ENCODE peak calls at places on chromosomes 11 and 22, in ten cellular contexts. O is psoas muscle; C is stimulated activated CD8-positive, alpha-beta memory T cell treated with anti-CD3 and anti-CD28 coated beads, Interleukin-4, amount 100 ng/mL, for 48 hours; B is nephron progenitor cell; Q is HepG2; I is A549; X is NCI-H1417; K is caudate nucleus; N is RWPE1; H is left colon. Y is an unnamed sample.

GRCh38 chr11:456533-456932 is 6.5 kb downstream of the PTDSS2 start:
- DNase-seq in C (peak), Q (no peak), O (peak), I (no peak), N (no peak), K (no peak), X (no peak), H (no peak), B (no peak), Y (no peak)

GRCh38 chr22:48188211-48188845 is 1425.9 kb downstream of the TBC1D22A start:
- DNase-seq in I (peak), K (no peak), H (no peak), X (no peak), C (peak), N (no peak), Q (no peak), B (no peak), O (no peak), Y (no peak)

GRCh38 chr22:48431536-48432315 is 1395.9 kb downstream of the BRD1 start:
- DNase-seq in Q (no peak), B (no peak), X (no peak), O (no peak), K (no peak), N (no peak), C (no peak), H (no peak), I (no peak), Y (no peak)

GRCh38 chr11:58525037-58525614 is 17.2 kb upstream of the OR5B21 start:
- DNase-seq in H (no peak), K (no peak), B (no peak), N (no peak), C (peak), Q (no peak), I (no peak), O (no peak), X (no peak), Y (peak)

GRCh38 chr11:115924744-115925567 is 420.7 kb upstream of the CADM1 start:
- DNase-seq in O (no peak), Q (no peak), N (no peak), H (no peak), B (no peak), I (no peak), C (peak), X (no peak), K (no peak), Y (no peak)

GRCh38 chr22:38788417-38788816 is 5.5 kb downstream of the DNAL4 start:
- DNase-seq in N (no peak), C (no peak), H (no peak), I (no peak), K (no peak), X (no peak), B (no peak), O (no peak), Q (no peak), Y (peak)

GRCh38 chr11:70490723-70491558 is 92.6 kb downstream of the CTTN start:
- DNase-seq in K (no peak), N (no peak), X (no peak), Q (no peak), H (no peak), B (no peak), O (peak), C (no peak), I (no peak), Y (no peak)

GRCh38 chr22:40855104-40855959 is 1.1 kb downstream of the ST13 start:
- DNase-seq in C (peak), K (no peak), H (peak), X (peak), B (no peak), N (no peak), O (peak), I (no peak), Q (no peak), Y (peak)

GRCh38 chr22:19915287-19915954 is 26.2 kb upstream of the COMT start:
- DNase-seq in K (no peak), H (no peak), O (no peak), I (no peak), Q (no peak), N (no peak), B (no peak), C (no peak), X (no peak), Y (no peak)

Y was measured in fibroblast of pulmonary artery.